ENCODE peak calls at places on chromosomes 11 and 22, in six cellular contexts. B is neural crest cell; K is spleen; P is cardiac muscle cell; X is fibroblast of pulmonary artery; O is CD4-positive, alpha-beta T cell. H is an unnamed sample.

GRCh38 chr11:69941546-69942332 is 122.5 kb upstream of the FGF3 start:
- DNase-seq in B (no peak), K (peak), P (no peak), X (no peak), O (no peak), H (no peak)

GRCh38 chr11:86513746-86514373 is 139.2 kb downstream of the CCDC81 start:
- DNase-seq in B (no peak), K (no peak), P (no peak), X (no peak), O (no peak), H (no peak)

GRCh38 chr11:59221438-59221837 is 8.7 kb upstream of the MPEG1 start:
- DNase-seq in B (no peak), K (no peak), P (peak), X (peak), O (no peak), H (no peak)

GRCh38 chr11:506950-507726 is at the start of gene RNH1:
- DNase-seq in B (peak), K (peak), P (peak), X (peak), O (peak), H (peak)

GRCh38 chr22:37892566-37893338 is 13.3 kb upstream of the MICALL1 start:
- DNase-seq in B (no peak), K (no peak), P (peak), X (peak), O (no peak), H (no peak)

GRCh38 chr11:45174963-45175362 is 28.5 kb downstream of the PRDM11 start:
- DNase-seq in B (no peak), K (no peak), P (no peak), X (no peak), O (no peak), H (no peak)

GRCh38 chr22:42721045-42721434 is 370 bp upstream of the A4GALT start:
- DNase-seq in B (no peak), K (no peak), P (peak), X (no peak), O (no peak), H (no peak)

GRCh38 chr11:1197886-1198765 is 24.7 kb upstream of the MUC5B start:
- DNase-seq in B (no peak), K (peak), P (no peak), X (no peak), O (no peak), H (no peak)

GRCh38 chr11:44622721-44623258 is 57.3 kb downstream of the CD82 start:
- DNase-seq in B (no peak), K (peak), P (no peak), X (no peak), O (no peak), H (no peak)

GRCh38 chr11:1204381-1205101 is 18.3 kb upstream of the MUC5B start:
- DNase-seq in B (no peak), K (peak), P (no peak), X (no peak), O (no peak), H (no peak)

GRCh38 chr11:19218801-19219460 is 17.1 kb upstream of the CSRP3 start:
- DNase-seq in B (no peak), K (no peak), P (peak), X (peak), O (no peak), H (no peak)

GRCh38 chr11:90288207-90288821 is 65.5 kb upstream of the CHORDC1 start:
- DNase-seq in B (no peak), K (no peak), P (peak), X (peak), O (no peak), H (peak)

GRCh38 chr11:34161812-34162506 is 56.5 kb downstream of the NAT10 start:
- DNase-seq in B (no peak), K (no peak), P (no peak), X (no peak), O (no peak), H (peak)

GRCh38 chr11:128246364-128247234 is 340.8 kb downstream of the ETS1 start:
- DNase-seq in B (no peak), K (no peak), P (peak), X (peak), O (no peak), H (no peak)

GRCh38 chr11:130423541-130424155 is 4.8 kb downstream of the ADAMTS8 start:
- DNase-seq in B (no peak), K (no peak), P (no peak), X (no peak), O (no peak), H (no peak)

GRCh38 chr11:61850687-61851086 is 22.6 kb downstream of the FADS2 start:
- DNase-seq in B (no peak), K (peak), P (no peak), X (no peak), O (no peak), H (no peak)

GRCh38 chr11:90343670-90344069 is 120.8 kb upstream of the CHORDC1 start:
- DNase-seq in B (no peak), K (no peak), P (no peak), X (no peak), O (no peak), H (no peak)

GRCh38 chr11:69947772-69948255 is 128.6 kb upstream of the FGF3 start:
- DNase-seq in B (no peak), K (peak), P (no peak), X (no peak), O (no peak), H (no peak)

GRCh38 chr22:42688914-42689275 is 31.8 kb downstream of the A4GALT start:
- DNase-seq in B (no peak), K (no peak), P (no peak), X (no peak), O (no peak), H (no peak)

GRCh38 chr11:11984563-11984962 is 23.9 kb downstream of the DKK3 start:
- DNase-seq in B (no peak), K (no peak), P (no peak), X (no peak), O (no peak), H (no peak)

GRCh38 chr11:86179646-86180064 is 64.9 kb upstream of the EED start:
- DNase-seq in B (no peak), K (no peak), P (no peak), X (no peak), O (no peak), H (no peak)

GRCh38 chr11:3111919-3112690 is 53.0 kb downstream of the OSBPL5 start:
- DNase-seq in B (no peak), K (no peak), P (peak), X (no peak), O (no peak), H (no peak)

GRCh38 chr22:46631113-46631512 is 10.9 kb downstream of the GRAMD4 start:
- DNase-seq in B (no peak), K (no peak), P (no peak), X (no peak), O (no peak), H (no peak)

GRCh38 chr22:46619830-46620501 is at the start of gene GRAMD4:
- DNase-seq in B (no peak), K (peak), P (peak), X (no peak), O (no peak), H (no peak)

DNA sequence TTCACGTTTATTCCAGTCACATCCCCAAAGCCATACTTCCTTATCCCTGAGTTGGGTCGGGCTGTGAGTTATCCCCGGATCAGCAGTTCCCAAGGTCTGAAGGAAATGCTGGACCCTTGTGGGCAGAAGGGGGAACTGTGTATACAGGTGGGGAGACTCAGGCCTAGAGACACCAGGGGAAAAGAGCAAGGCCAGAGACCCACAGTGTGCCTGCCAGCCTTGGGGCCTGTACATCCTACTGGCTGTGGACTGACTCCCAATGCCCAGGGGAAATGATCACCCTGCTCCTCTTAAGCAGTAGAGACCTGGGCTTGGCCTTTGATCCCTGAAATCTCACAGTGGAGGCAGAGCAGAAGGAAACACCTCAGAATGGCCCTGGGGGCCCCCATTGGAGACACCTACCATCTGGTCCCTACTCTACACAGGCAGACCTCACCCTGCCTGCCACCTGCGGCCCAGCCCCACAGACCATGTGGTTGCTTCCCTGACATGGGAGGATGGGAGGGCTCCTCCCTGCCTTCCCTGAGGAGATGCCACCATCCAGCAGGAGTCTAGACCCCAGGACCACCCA is 1.3 kb downstream of the SELENOM start:
- DNase-seq in B (no peak), K (peak), P (no peak), X (no peak), O (no peak), H (no peak)
- TF ChIP-seq CTCF in B (no peak), K (no peak), P (peak), X (peak), O (no peak), H (no peak)

GRCh38 chr11:118172356-118172755 is 4.1 kb downstream of the SCN2B start:
- DNase-seq in B (no peak), K (no peak), P (no peak), X (no peak), O (no peak), H (no peak)
- TF ChIP-seq CTCF in B (no peak), K (no peak), P (no peak), X (no peak), O (no peak), H (no peak)

GRCh38 chr22:21022955-21023614 is 8.1 kb downstream of the P2RX6 start:
- DNase-seq in B (no peak), K (peak), P (no peak), X (no peak), O (no peak), H (no peak)
- TF ChIP-seq CTCF in B (no peak), K (no peak), P (no peak), X (no peak), O (no peak), H (peak)

GRCh38 chr11:123587044-123587443 is 67.4 kb downstream of the SCN3B start:
- DNase-seq in B (no peak), K (no peak), P (no peak), X (no peak), O (no peak), H (no peak)

GRCh38 chr11:123588117-123588815 is 66.2 kb downstream of the SCN3B start:
- DNase-seq in B (no peak), K (no peak), P (no peak), X (no peak), O (no peak), H (no peak)

GRCh38 chr11:123590296-123590912 is 64.0 kb downstream of the SCN3B start:
- DNase-seq in B (no peak), K (no peak), P (peak), X (peak), O (no peak), H (no peak)

GRCh38 chr11:123587559-123587958 is 66.9 kb downstream of the SCN3B start:
- DNase-seq in B (no peak), K (no peak), P (no peak), X (no peak), O (no peak), H (no peak)

DNA sequence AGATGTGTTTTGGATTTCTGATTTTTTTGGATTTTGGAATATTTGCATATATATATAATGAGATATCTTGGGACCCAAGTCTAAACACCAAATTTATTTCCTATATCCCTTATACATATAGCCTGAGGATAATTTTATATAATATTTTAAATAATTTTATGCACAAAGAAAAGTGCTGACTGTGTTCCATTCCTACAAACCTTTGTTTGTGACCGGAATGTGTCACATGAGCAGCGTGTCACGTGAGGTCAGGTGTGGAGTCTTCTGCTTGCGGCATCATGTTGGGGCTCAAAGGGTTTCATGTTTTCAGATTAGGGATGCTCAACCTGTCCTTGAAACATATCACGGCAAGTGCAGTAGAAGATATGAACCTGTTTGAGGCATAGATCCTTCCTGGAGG is 65.6 kb downstream of the SCN3B start:
- DNase-seq in B (no peak), K (no peak), P (no peak), X (no peak), O (no peak), H (no peak)
- TF ChIP-seq CTCF in B (no peak), K (no peak), P (no peak), X (no peak), O (no peak), H (no peak)

GRCh38 chr22:50583294-50583865 is 731 bp upstream of the CHKB start:
- DNase-seq in B (no peak), K (peak), P (no peak), X (no peak), O (no peak), H (peak)
- TF ChIP-seq CTCF in B (no peak), K (no peak), P (no peak), X (no peak), O (peak), H (no peak)

GRCh38 chr22:20577549-20577975 is 70.2 kb downstream of the MED15 start:
- DNase-seq in B (no peak), K (peak), P (no peak), X (no peak), O (no peak), H (no peak)
- TF ChIP-seq CTCF in B (no peak), K (no peak), P (no peak), X (no peak), O (no peak), H (no peak)

DNA sequence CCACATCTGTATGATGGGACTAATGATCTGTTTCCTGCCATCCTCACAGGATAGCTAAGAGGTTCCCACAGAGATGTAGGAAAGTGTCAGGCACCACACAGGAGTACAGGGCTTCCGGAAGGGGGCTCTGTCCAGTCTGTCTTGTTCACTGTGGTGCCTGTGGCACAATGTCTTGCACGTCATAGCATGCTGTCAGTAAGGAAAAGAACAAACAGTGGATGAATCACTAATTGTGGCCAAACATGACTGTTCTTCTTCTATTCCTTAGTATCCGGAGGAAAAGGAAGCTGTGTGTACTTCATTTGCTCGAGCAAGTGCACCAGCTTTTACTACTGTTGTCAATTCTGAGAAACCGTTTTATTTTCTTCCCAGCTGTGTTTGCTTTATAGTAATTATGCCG is 73.4 kb upstream of the YWHAH start:
- DNase-seq in B (no peak), K (no peak), P (peak), X (peak), O (no peak), H (no peak)
- TF ChIP-seq CTCF in B (no peak), K (no peak), P (no peak), X (no peak), O (no peak), H (no peak)